ENCODE peak calls at places on chromosomes 6 and 20, in nine cellular contexts. Z is HEK293T; A is lower leg skin; R is HuH-7; E is DND-41; I is NCI-H1930; T is GM13977; P is T-helper 2 cell; M is stimulated activated CD8-positive, alpha-beta memory T cell treated with anti-CD3 and anti-CD28 coated beads, Interleukin-12 subunit alpha, Interleukin-12 subunit beta, amount 100 ng/mL, for 4 hours. B is an unnamed sample.

GRCh38 chr20:46419882-46420281 is 13.5 kb upstream of the ELMO2 start:
- DNase-seq in Z (no peak), A (no peak), R (no peak), E (no peak), I (no peak), T (no peak), P (no peak), M (no peak), B (no peak)

GRCh38 chr6:43935921-43936320 is 165.9 kb downstream of the VEGFA start:
- DNase-seq in Z (no peak), A (no peak), R (no peak), E (peak), I (no peak), T (no peak), P (no peak), M (no peak), B (no peak)

GRCh38 chr6:30876039-30876730 is 8.1 kb upstream of the DDR1 start:
- DNase-seq in Z (no peak), A (peak), R (no peak), E (no peak), I (no peak), T (no peak), P (no peak), M (no peak), B (no peak)

GRCh38 chr20:50478162-50479036 is 31.8 kb upstream of the PTPN1 start:
- DNase-seq in Z (peak), A (peak), R (peak), E (peak), I (peak), T (peak), P (peak), M (peak), B (peak)

GRCh38 chr20:12723811-12724210 is 285.0 kb upstream of the SPTLC3 start:
- DNase-seq in Z (no peak), A (no peak), R (no peak), E (no peak), I (no peak), T (no peak), P (no peak), M (no peak), B (no peak)

GRCh38 chr6:143024977-143025376 is 35.7 kb upstream of the AIG1 start:
- DNase-seq in Z (no peak), A (no peak), R (no peak), E (no peak), I (no peak), T (no peak), P (no peak), M (no peak), B (no peak)

GRCh38 chr20:35226775-35227681 is 538 bp downstream of the MMP24 start:
- DNase-seq in Z (peak), A (no peak), R (peak), E (peak), I (peak), T (peak), P (peak), M (peak), B (no peak)

GRCh38 chr6:167705211-167705750 is 121.4 kb upstream of the AFDN start:
- DNase-seq in Z (no peak), A (no peak), R (no peak), E (no peak), I (no peak), T (no peak), P (no peak), M (no peak), B (no peak)

GRCh38 chr6:56593801-56594318 is 48.8 kb downstream of the DST start:
- DNase-seq in Z (no peak), A (no peak), R (no peak), E (no peak), I (no peak), T (peak), P (no peak), M (no peak), B (no peak)

GRCh38 chr20:24317224-24317623 is 152.2 kb upstream of the SYNDIG1 start:
- DNase-seq in Z (no peak), A (no peak), R (no peak), E (no peak), I (no peak), T (no peak), P (no peak), M (no peak), B (no peak)

GRCh38 chr20:7926767-7927166 is 13.5 kb downstream of the HAO1 start:
- DNase-seq in Z (no peak), A (no peak), R (peak), E (no peak), I (no peak), T (no peak), P (no peak), M (no peak), B (no peak)

GRCh38 chr6:11370191-11371018 is 137.9 kb upstream of the NEDD9 start:
- DNase-seq in Z (no peak), A (no peak), R (no peak), E (no peak), I (no peak), T (no peak), P (no peak), M (no peak), B (no peak)

B was measured in T-helper 22 cell.